ENCODE peak calls at places on chromosome 15, in ten cellular contexts. I is adrenal gland, X is fibroblast of lung, Q is transverse colon, L is heart left ventricle, R is IMR-90, Z is AG04450, J is esophagus squamous epithelium, B is psoas muscle, N is H9. Y is an unnamed sample. For H3K27me3, the result is how much of the 10 kb centered on the place peaks cover.

GRCh38 chr15:55589297-55589696 is 1.2 kb upstream of the PYGO1 start:
- DNase-seq in Q (no peak), Z (no peak), I (no peak), X (peak), L (no peak), B (no peak), J (no peak), R (no peak), N (no peak), Y (no peak)

GRCh38 chr15:89362203-89363101 is 27.8 kb upstream of the POLG start:
- DNase-seq in N (no peak), B (no peak), I (no peak), X (no peak), Z (no peak), Q (no peak), R (no peak), J (no peak), L (no peak), Y (no peak)

GRCh38 chr15:89665449-89666146 is 10.3 kb upstream of the KIF7 start:
- DNase-seq in J (no peak), Z (no peak), I (peak), X (peak), R (peak), Q (peak), B (peak), L (peak), N (peak), Y (peak)

GRCh38 chr15:83837946-83838571 is 184.1 kb downstream of the ADAMTSL3 start:
- DNase-seq in R (peak), N (peak), X (no peak), J (no peak), Q (no peak), L (peak), I (peak), Z (no peak), B (no peak), Y (peak)

GRCh38 chr15:46127361-46127874 is 492.6 kb downstream of the SQOR start:
- DNase-seq in Q (no peak), N (no peak), Z (peak), I (no peak), B (no peak), L (no peak), X (peak), R (peak), J (no peak), Y (no peak)

GRCh38 chr15:44735482-44736260 is 657 bp upstream of the TRIM69 start:
- DNase-seq in R (peak), Z (no peak), X (no peak), N (no peak), Q (peak), J (no peak), I (no peak), L (no peak), B (peak), Y (no peak)

GRCh38 chr15:83561661-83562060 is 92.3 kb upstream of the ADAMTSL3 start:
- DNase-seq in J (no peak), X (peak), Z (no peak), N (no peak), Q (no peak), R (no peak), B (no peak), L (no peak), I (no peak), Y (no peak)

GRCh38 chr15:77606142-77607034 is 26.3 kb downstream of the LINGO1 start:
- DNase-seq in I (no peak), R (peak), N (peak), Q (peak), J (no peak), L (no peak), X (peak), B (no peak), Z (no peak), Y (no peak)

GRCh38 chr15:35020974-35021373 is 32.9 kb upstream of the ZNF770 start:
- DNase-seq in B (no peak), J (no peak), N (no peak), X (no peak), Z (no peak), R (no peak), Q (no peak), L (no peak), I (no peak), Y (no peak)

GRCh38 chr15:76439542-76439941 is 103.0 kb downstream of the ISL2 start:
- DNase-seq in J (no peak), Q (no peak), R (no peak), N (peak), B (no peak), I (no peak), Z (no peak), L (no peak), X (no peak), Y (no peak)

GRCh38 chr15:65414841-65415621 is 7.7 kb downstream of the IGDCC4 start:
- DNase-seq in J (no peak), Z (no peak), N (peak), L (no peak), I (no peak), R (peak), X (peak), Q (no peak), B (peak), Y (peak)

GRCh38 chr15:35771878-35772442 is 226.0 kb upstream of the DPH6 start:
- DNase-seq in Z (no peak), B (no peak), I (no peak), L (no peak), R (no peak), N (no peak), Q (no peak), J (no peak), X (peak), Y (no peak)

GRCh38 chr15:56732135-56732880 is 1.0 kb downstream of the ZNF280D start:
- DNase-seq in Z (no peak), X (peak), L (no peak), J (no peak), N (no peak), Q (peak), R (peak), B (no peak), I (no peak), Y (peak)

GRCh38 chr15:50458713-50459112 is 34.5 kb downstream of the USP8 start:
- DNase-seq in I (no peak), R (no peak), L (no peak), N (no peak), J (no peak), Z (no peak), X (no peak), B (no peak), Q (no peak), Y (no peak)

GRCh38 chr15:88300018-88300549 is 43.5 kb upstream of the NTRK3 start:
- DNase-seq in I (no peak), R (no peak), N (no peak), Q (no peak), L (no peak), X (no peak), B (no peak), Z (no peak), J (no peak), Y (no peak)

GRCh38 chr15:35723120-35723707 is 177.2 kb upstream of the DPH6 start:
- DNase-seq in Z (no peak), R (no peak), I (no peak), B (no peak), X (peak), N (no peak), J (no peak), Q (no peak), L (no peak), Y (no peak)

GRCh38 chr15:34850121-34850520 is 54.8 kb upstream of the ACTC1 start:
- DNase-seq in I (no peak), R (no peak), Z (no peak), B (no peak), Q (no peak), L (peak), J (no peak), N (no peak), X (no peak), Y (no peak)

GRCh38 chr15:40755821-40756220 is 767 bp upstream of the RMDN3 start:
- DNase-seq in B (no peak), X (no peak), I (no peak), N (no peak), J (no peak), L (no peak), Z (no peak), R (no peak), Q (no peak), Y (no peak)

GRCh38 chr15:31733424-31733823 is 296.9 kb upstream of the CHRNA7 start:
- DNase-seq in Z (no peak), R (no peak), B (no peak), I (no peak), X (no peak), Q (no peak), J (no peak), N (no peak), L (no peak), Y (no peak)

GRCh38 chr15:71682051-71682450 is 128.3 kb upstream of the NR2E3 start:
- DNase-seq in X (no peak), B (no peak), J (no peak), L (no peak), N (no peak), Z (no peak), I (no peak), R (no peak), Q (no peak), Y (no peak)

GRCh38 chr15:90620379-90621134 is 90.8 kb downstream of the CRTC3 start:
- DNase-seq in L (peak), Z (no peak), B (no peak), X (no peak), R (no peak), I (no peak), J (no peak), Q (no peak), N (no peak), Y (no peak)

GRCh38 chr15:71940004-71940588 is 129.7 kb downstream of the NR2E3 start:
- DNase-seq in Z (no peak), L (no peak), I (no peak), Q (no peak), R (peak), J (no peak), N (no peak), X (peak), B (no peak), Y (no peak)

GRCh38 chr15:52139599-52140462 is 27.3 kb upstream of the BCL2L10 start:
- DNase-seq in N (peak), I (peak), L (peak), Z (no peak), B (peak), J (no peak), Q (peak), X (peak), R (peak), Y (peak)

GRCh38 chr15:52136471-52136993 is 24.0 kb upstream of the BCL2L10 start:
- DNase-seq in R (peak), J (no peak), B (no peak), X (no peak), L (no peak), Q (no peak), N (no peak), Z (no peak), I (no peak), Y (no peak)

GRCh38 chr15:52134502-52135144 is 22.0 kb upstream of the BCL2L10 start:
- DNase-seq in Z (no peak), Q (peak), I (no peak), R (no peak), B (no peak), J (no peak), X (no peak), L (no peak), N (no peak), Y (no peak)

GRCh38 chr15:52140646-52141045 is 28.1 kb upstream of the BCL2L10 start:
- DNase-seq in N (no peak), Q (no peak), B (no peak), J (no peak), I (no peak), Z (no peak), L (no peak), R (no peak), X (no peak), Y (no peak)

GRCh38 chr15:52137432-52138357 is 25.1 kb upstream of the BCL2L10 start:
- DNase-seq in R (no peak), N (no peak), B (no peak), Z (no peak), Q (peak), J (no peak), L (no peak), X (no peak), I (no peak), Y (no peak)
- H3K27ac ChIP-seq in R (no peak), N (no peak), B (no peak), Z (no peak), Q (peak), J (no peak), L (no peak), X (no peak), I (no peak), Y (no peak)

GRCh38 chr15:74423443-74424257 is 10.1 kb downstream of the SEMA7A start:
- DNase-seq in Z (no peak), L (no peak), N (no peak), X (no peak), J (no peak), B (no peak), R (no peak), Q (no peak), I (no peak), Y (peak)
- TF ChIP-seq CTCF in Z (no peak), L (no peak), N (no peak), X (no peak), J (no peak), B (no peak), R (no peak), Q (no peak), I (no peak), Y (no peak)

DNA sequence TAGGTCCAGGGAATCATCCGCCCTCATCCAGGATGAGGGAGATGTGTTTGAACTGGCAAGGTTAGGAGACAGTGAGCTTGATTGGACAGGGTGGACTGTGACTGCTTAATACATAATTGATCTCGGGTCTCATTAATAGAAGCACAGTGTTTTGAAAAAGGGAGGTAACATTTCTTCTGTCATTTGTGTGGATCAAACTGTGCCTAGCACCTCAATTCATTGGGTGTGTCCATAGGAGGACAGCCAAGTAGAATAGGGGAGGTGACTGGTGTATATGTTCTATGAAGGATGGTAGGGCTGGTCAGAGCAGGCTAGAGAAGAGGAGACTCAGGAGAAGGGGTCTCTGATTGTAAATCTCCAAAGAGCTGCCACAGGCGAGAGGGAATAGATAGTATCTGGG is 2.8 kb upstream of the INSYN1 start:
- DNase-seq in B (no peak), X (no peak), N (no peak), I (no peak), J (no peak), Z (no peak), Q (no peak), R (no peak), L (no peak), Y (no peak)
- H3K27me3 ChIP-seq in B (half or more), X (under half), N (under half), I (under half), J (half or more), Z (half or more), Q (half or more), R (half or more), L (under half), Y (under half)

GRCh38 chr15:69955240-69955894 is 142.3 kb downstream of the TLE3 start:
- DNase-seq in I (no peak), N (no peak), J (no peak), Z (no peak), Q (no peak), X (no peak), L (no peak), B (no peak), R (no peak), Y (no peak)

GRCh38 chr15:69951511-69952209 is 146.1 kb downstream of the TLE3 start:
- DNase-seq in L (no peak), N (no peak), R (peak), Q (no peak), I (no peak), B (no peak), X (no peak), J (no peak), Z (no peak), Y (no peak)

GRCh38 chr15:69952210-69952555 is 145.5 kb downstream of the TLE3 start:
- DNase-seq in X (no peak), B (no peak), Q (no peak), I (no peak), J (no peak), N (no peak), Z (no peak), R (no peak), L (no peak), Y (peak)

GRCh38 chr15:69954726-69955125 is 143.0 kb downstream of the TLE3 start:
- DNase-seq in L (no peak), X (no peak), R (no peak), I (no peak), Z (no peak), Q (no peak), J (no peak), B (no peak), N (no peak), Y (no peak)

DNA sequence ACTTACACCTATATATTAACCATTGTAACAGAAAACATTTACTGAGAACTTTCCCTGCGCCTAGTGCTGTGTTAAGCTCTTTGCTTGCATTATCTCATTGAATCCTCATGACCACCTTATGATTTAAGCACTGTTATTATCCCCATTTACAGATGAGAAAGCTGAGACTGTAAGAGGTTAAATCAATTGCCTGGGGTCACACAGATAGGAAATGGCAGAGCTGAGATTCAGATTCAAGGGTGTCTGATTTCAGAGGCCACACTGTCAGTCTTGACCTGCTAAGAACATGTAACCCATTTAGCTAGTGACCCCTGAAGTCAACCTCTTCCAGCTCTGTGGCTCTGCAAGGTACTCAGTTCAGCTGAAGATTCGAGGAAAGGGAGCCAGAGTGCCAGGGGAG is 143.9 kb downstream of the TLE3 start:
- DNase-seq in Z (no peak), N (no peak), X (no peak), I (no peak), J (no peak), R (no peak), B (no peak), Q (no peak), L (no peak), Y (no peak)
- H3K27ac ChIP-seq in Z (no peak), N (no peak), X (no peak), I (no peak), J (no peak), R (no peak), B (no peak), Q (no peak), L (no peak), Y (no peak)

DNA sequence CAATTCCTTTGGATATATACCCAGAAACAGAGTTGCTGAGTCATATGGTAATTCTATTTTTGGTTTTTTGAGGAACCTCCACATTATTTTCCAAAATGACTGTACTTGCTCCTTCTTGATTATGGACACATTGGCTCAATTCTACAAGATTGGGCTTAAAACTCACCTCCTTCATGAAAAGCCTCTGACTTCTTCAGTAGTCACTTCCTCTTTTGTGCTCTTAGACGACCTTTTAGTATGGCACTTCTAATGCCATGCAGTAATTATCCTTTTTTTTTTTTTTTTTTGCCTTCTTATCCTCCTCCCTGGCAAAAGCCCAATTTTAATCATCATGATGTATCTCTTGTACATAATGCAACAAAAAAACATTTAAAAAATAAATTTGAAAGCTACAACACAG is 33.0 kb upstream of the ABHD17C start:
- DNase-seq in L (no peak), I (no peak), B (no peak), Z (no peak), Q (no peak), R (no peak), N (no peak), X (no peak), J (no peak), Y (no peak)
- TF ChIP-seq CTCF in L (no peak), I (no peak), B (no peak), Z (no peak), Q (no peak), R (no peak), N (no peak), X (no peak), J (no peak), Y (no peak)

GRCh38 chr15:74826372-74826819 is at the start of gene CPLX3:
- DNase-seq in B (peak), N (peak), Q (peak), I (peak), L (no peak), J (no peak), X (no peak), Z (no peak), R (no peak), Y (peak)

GRCh38 chr15:74828835-74829234 is 2.4 kb downstream of the CPLX3 start:
- DNase-seq in B (no peak), Z (no peak), Q (no peak), N (no peak), R (no peak), X (no peak), L (no peak), I (no peak), J (no peak), Y (no peak)

GRCh38 chr15:74825895-74826294 is 532 bp upstream of the CPLX3 start:
- DNase-seq in L (no peak), X (no peak), Z (no peak), B (no peak), I (peak), Q (no peak), R (no peak), J (no peak), N (no peak), Y (no peak)

GRCh38 chr15:74826911-74827310 is 484 bp downstream of the CPLX3 start:
- DNase-seq in N (no peak), X (no peak), Q (no peak), Z (no peak), B (no peak), J (no peak), I (no peak), R (no peak), L (no peak), Y (no peak)

DNA sequence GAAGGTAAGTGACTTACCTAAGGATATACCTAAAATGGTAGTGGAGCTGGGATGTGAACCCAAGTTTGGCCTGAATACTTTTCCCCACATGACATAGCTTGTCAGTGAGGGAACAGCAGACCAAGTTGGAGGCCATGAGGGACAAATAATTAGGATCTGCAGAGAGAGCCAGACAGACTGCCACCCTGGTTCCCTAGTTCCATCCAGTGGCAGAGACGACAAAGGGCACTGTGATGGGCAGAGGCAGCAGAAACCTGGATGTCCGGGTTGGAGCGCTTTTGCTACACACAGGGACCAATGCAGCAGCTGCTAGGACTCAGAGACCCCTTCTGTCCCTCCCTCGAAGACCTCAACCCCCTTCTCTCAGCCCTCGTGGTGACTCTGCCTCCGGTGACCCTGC is 1.2 kb downstream of the CPLX3 start:
- DNase-seq in R (no peak), I (no peak), J (no peak), X (no peak), N (no peak), Z (no peak), L (no peak), Q (no peak), B (no peak), Y (no peak)
- H3K27me3 ChIP-seq in R (half or more), I (under half), J (half or more), X (under half), N (under half), Z (under half), L (under half), Q (under half), B (under half), Y (under half)

Y was measured in testis.